ENCODE peak calls at places on chromosomes 4 and X, in seven cellular contexts. H is A549; R is activated CD4-positive, alpha-beta T cell treated with anti-CD3 and anti-CD28 coated beads, Interleukin-2, amount 10 ng/mL, durations not matched to agents 24 days and 14 days; M is NCI-H510A; G is NCI-H1417 treated with DMSO at 0.1 percent for 48 hours; K is glutamatergic neuron; Q is cerebellar cortex. D is an unnamed sample.

GRCh38 chr4:28686618-28687017 is 1826.0 kb downstream of the STIM2 start:
- DNase-seq in H (peak; percentile 3), R (no peak), M (no peak), G (no peak), K (peak; percentile 72), Q (peak; percentile 18), D (peak; percentile 31)

GRCh38 chr4:87078987-87079469 is 141.4 kb downstream of the KLHL8 start:
- DNase-seq in H (no peak), R (no peak), M (no peak), G (no peak), K (no peak), Q (peak; percentile 74), D (no peak)

GRCh38 chrX:56764975-56765791 is 36.1 kb downstream of the NBDY start:
- DNase-seq in H (no peak), R (peak; percentile 72), M (no peak), G (no peak), K (no peak), Q (no peak), D (no peak)

GRCh38 chrX:111568356-111568755 is 56.9 kb downstream of the SERTM2 start:
- DNase-seq in H (peak; percentile 6), R (no peak), M (no peak), G (no peak), K (no peak), Q (peak; percentile 10), D (peak; percentile 53)

GRCh38 chr4:13984996-13985780 is 357.7 kb upstream of the BOD1L1 start:
- DNase-seq in H (no peak), R (no peak), M (no peak), G (no peak), K (no peak), Q (no peak), D (no peak)

GRCh38 chrX:97267376-97267775 is 383.7 kb downstream of the RPA4 start:
- DNase-seq in H (no peak), R (no peak), M (no peak), G (no peak), K (no peak), Q (no peak), D (no peak)

GRCh38 chr4:40316782-40317635 is 18.1 kb upstream of the CHRNA9 start:
- DNase-seq in H (no peak), R (peak; percentile 91), M (no peak), G (no peak), K (peak; percentile 46), Q (peak; percentile 86), D (peak; percentile 82)

GRCh38 chr4:26557164-26557563 is 26.7 kb upstream of the TBC1D19 start:
- DNase-seq in H (no peak), R (no peak), M (no peak), G (no peak), K (no peak), Q (no peak), D (no peak)

GRCh38 chr4:140315032-140315826 is 58.2 kb upstream of the SCOC start:
- DNase-seq in H (no peak), R (no peak), M (no peak), G (no peak), K (no peak), Q (no peak), D (no peak)

GRCh38 chr4:118318931-118319330 is 33.9 kb downstream of the PRSS12 start:
- DNase-seq in H (no peak), R (no peak), M (no peak), G (no peak), K (no peak), Q (no peak), D (no peak)

GRCh38 chr4:186132577-186133277 is 28.2 kb downstream of the FAM149A start:
- DNase-seq in H (peak; percentile 14), R (no peak), M (no peak), G (no peak), K (no peak), Q (peak; percentile 31), D (peak; percentile 74)